ENCODE peak calls at places on chromosome 6, in four cellular contexts. One of them, this sample, is unnamed.

GRCh38 chr6:170029416-170030283 is 261.2 kb downstream of the DLL1 start:
- DNase-seq in cardiac fibroblast: no peak
- DNase-seq in activated naive CD4-positive, alpha-beta T cell treated with Interleukin-2 at 50 U/mL for 16 hours: no peak
- DNase-seq in NCI-H1105: no peak
- DNase-seq in this sample: no peak

GRCh38 chr6:52752310-52752709 is 11.0 kb downstream of the GSTA2 start:
- DNase-seq in activated naive CD4-positive, alpha-beta T cell treated with Interleukin-2 at 50 U/mL for 16 hours: no peak
- DNase-seq in NCI-H1105: no peak
- DNase-seq in cardiac fibroblast: no peak
- DNase-seq in this sample: no peak

GRCh38 chr6:11710221-11710836 is 68.3 kb downstream of the ADTRP start:
- DNase-seq in cardiac fibroblast: no peak
- DNase-seq in activated naive CD4-positive, alpha-beta T cell treated with Interleukin-2 at 50 U/mL for 16 hours: peak
- DNase-seq in NCI-H1105: no peak
- DNase-seq in this sample: peak

GRCh38 chr6:111916747-111917146 is 43.5 kb upstream of the FYN start:
- DNase-seq in activated naive CD4-positive, alpha-beta T cell treated with Interleukin-2 at 50 U/mL for 16 hours: no peak
- DNase-seq in cardiac fibroblast: no peak
- DNase-seq in NCI-H1105: no peak
- DNase-seq in this sample: no peak

GRCh38 chr6:30556714-30556963 is 350 bp upstream of the GNL1 start:
- DNase-seq in cardiac fibroblast: no peak
- DNase-seq in activated naive CD4-positive, alpha-beta T cell treated with Interleukin-2 at 50 U/mL for 16 hours: peak
- DNase-seq in NCI-H1105: peak
- DNase-seq in this sample: no peak

GRCh38 chr6:71190809-71191208 is 97.8 kb upstream of the OGFRL1 start:
- DNase-seq in NCI-H1105: no peak
- DNase-seq in activated naive CD4-positive, alpha-beta T cell treated with Interleukin-2 at 50 U/mL for 16 hours: no peak
- DNase-seq in cardiac fibroblast: peak
- DNase-seq in this sample: no peak

GRCh38 chr6:139926711-139927110 is 552.3 kb upstream of the CITED2 start:
- DNase-seq in cardiac fibroblast: no peak
- DNase-seq in NCI-H1105: no peak
- DNase-seq in activated naive CD4-positive, alpha-beta T cell treated with Interleukin-2 at 50 U/mL for 16 hours: no peak
- DNase-seq in this sample: no peak

GRCh38 chr6:12661690-12662089 is 54.9 kb upstream of the PHACTR1 start:
- DNase-seq in cardiac fibroblast: no peak
- DNase-seq in NCI-H1105: no peak
- DNase-seq in activated naive CD4-positive, alpha-beta T cell treated with Interleukin-2 at 50 U/mL for 16 hours: no peak
- DNase-seq in this sample: no peak

GRCh38 chr6:16305788-16306187 is 67.4 kb downstream of the GMPR start:
- DNase-seq in activated naive CD4-positive, alpha-beta T cell treated with Interleukin-2 at 50 U/mL for 16 hours: no peak
- DNase-seq in NCI-H1105: no peak
- DNase-seq in cardiac fibroblast: no peak
- DNase-seq in this sample: no peak

GRCh38 chr6:125747589-125748533 is 1.6 kb upstream of the HEY2 start:
- DNase-seq in cardiac fibroblast: no peak
- DNase-seq in NCI-H1105: peak
- DNase-seq in activated naive CD4-positive, alpha-beta T cell treated with Interleukin-2 at 50 U/mL for 16 hours: peak
- DNase-seq in this sample: peak

GRCh38 chr6:129753422-129753821 is 43.4 kb upstream of the ARHGAP18 start:
- DNase-seq in NCI-H1105: no peak
- DNase-seq in activated naive CD4-positive, alpha-beta T cell treated with Interleukin-2 at 50 U/mL for 16 hours: no peak
- DNase-seq in cardiac fibroblast: peak
- DNase-seq in this sample: no peak

GRCh38 chr6:169629256-169629655 is 72.6 kb downstream of the WDR27 start:
- DNase-seq in NCI-H1105: no peak
- DNase-seq in activated naive CD4-positive, alpha-beta T cell treated with Interleukin-2 at 50 U/mL for 16 hours: no peak
- DNase-seq in cardiac fibroblast: no peak
- DNase-seq in this sample: no peak

GRCh38 chr6:141248056-141248799 is 884.5 kb upstream of the GJE1 start:
- DNase-seq in cardiac fibroblast: no peak
- DNase-seq in activated naive CD4-positive, alpha-beta T cell treated with Interleukin-2 at 50 U/mL for 16 hours: no peak
- DNase-seq in NCI-H1105: no peak
- DNase-seq in this sample: no peak

GRCh38 chr6:51913265-51913664 is 174.1 kb downstream of the PKHD1 start:
- DNase-seq in NCI-H1105: no peak
- DNase-seq in activated naive CD4-positive, alpha-beta T cell treated with Interleukin-2 at 50 U/mL for 16 hours: no peak
- DNase-seq in cardiac fibroblast: no peak
- DNase-seq in this sample: no peak

GRCh38 chr6:3284436-3284876 is 25.7 kb downstream of the PSMG4 start:
- DNase-seq in activated naive CD4-positive, alpha-beta T cell treated with Interleukin-2 at 50 U/mL for 16 hours: no peak
- DNase-seq in cardiac fibroblast: no peak
- DNase-seq in NCI-H1105: peak
- DNase-seq in this sample: no peak

GRCh38 chr6:40907198-40907701 is 131.8 kb downstream of the UNC5CL start:
- DNase-seq in cardiac fibroblast: peak
- DNase-seq in activated naive CD4-positive, alpha-beta T cell treated with Interleukin-2 at 50 U/mL for 16 hours: no peak
- DNase-seq in NCI-H1105: peak
- DNase-seq in this sample: no peak

GRCh38 chr6:30830438-30830837 is 53.9 kb upstream of the DDR1 start:
- DNase-seq in NCI-H1105: no peak
- DNase-seq in cardiac fibroblast: no peak
- DNase-seq in activated naive CD4-positive, alpha-beta T cell treated with Interleukin-2 at 50 U/mL for 16 hours: no peak
- DNase-seq in this sample: peak

GRCh38 chr6:145929037-145929633 is 35.0 kb downstream of the SHPRH start:
- DNase-seq in cardiac fibroblast: peak
- DNase-seq in NCI-H1105: peak
- DNase-seq in activated naive CD4-positive, alpha-beta T cell treated with Interleukin-2 at 50 U/mL for 16 hours: no peak
- DNase-seq in this sample: no peak

GRCh38 chr6:78523622-78524021 is 343.7 kb upstream of the IRAK1BP1 start:
- DNase-seq in NCI-H1105: no peak
- DNase-seq in activated naive CD4-positive, alpha-beta T cell treated with Interleukin-2 at 50 U/mL for 16 hours: no peak
- DNase-seq in cardiac fibroblast: no peak
- DNase-seq in this sample: no peak

GRCh38 chr6:91083226-91083625 is 496.4 kb upstream of the MAP3K7 start:
- DNase-seq in activated naive CD4-positive, alpha-beta T cell treated with Interleukin-2 at 50 U/mL for 16 hours: no peak
- DNase-seq in NCI-H1105: no peak
- DNase-seq in cardiac fibroblast: peak
- DNase-seq in this sample: no peak

GRCh38 chr6:70592391-70593117 is 25.8 kb downstream of the SDHAF4 start:
- DNase-seq in cardiac fibroblast: no peak
- DNase-seq in activated naive CD4-positive, alpha-beta T cell treated with Interleukin-2 at 50 U/mL for 16 hours: no peak
- DNase-seq in NCI-H1105: no peak
- DNase-seq in this sample: no peak

GRCh38 chr6:157372501-157373280 is 8.3 kb upstream of the ZDHHC14 start:
- DNase-seq in NCI-H1105: no peak
- DNase-seq in activated naive CD4-positive, alpha-beta T cell treated with Interleukin-2 at 50 U/mL for 16 hours: no peak
- DNase-seq in cardiac fibroblast: no peak
- DNase-seq in this sample: no peak

GRCh38 chr6:5020142-5020541 is 16.3 kb upstream of the RPP40 start:
- DNase-seq in cardiac fibroblast: no peak
- DNase-seq in activated naive CD4-positive, alpha-beta T cell treated with Interleukin-2 at 50 U/mL for 16 hours: no peak
- DNase-seq in NCI-H1105: no peak
- DNase-seq in this sample: peak

GRCh38 chr6:131924881-131925474 is 26.2 kb downstream of the CCN2 start:
- DNase-seq in cardiac fibroblast: peak
- DNase-seq in activated naive CD4-positive, alpha-beta T cell treated with Interleukin-2 at 50 U/mL for 16 hours: no peak
- DNase-seq in NCI-H1105: no peak
- DNase-seq in this sample: no peak

GRCh38 chr6:135851442-135852271 is at the start of gene PDE7B:
- DNase-seq in NCI-H1105: no peak
- DNase-seq in activated naive CD4-positive, alpha-beta T cell treated with Interleukin-2 at 50 U/mL for 16 hours: peak
- DNase-seq in cardiac fibroblast: peak
- DNase-seq in this sample: no peak

GRCh38 chr6:129138739-129139405 is 255.9 kb downstream of the LAMA2 start:
- DNase-seq in NCI-H1105: no peak
- DNase-seq in activated naive CD4-positive, alpha-beta T cell treated with Interleukin-2 at 50 U/mL for 16 hours: no peak
- DNase-seq in cardiac fibroblast: peak
- DNase-seq in this sample: no peak

This sample was measured in activated CD8-positive, alpha-beta memory T cell treated with anti-CD3 and anti-CD28 coated beads for 24 hours.